ENCODE peak calls at places on chromosomes 16 and 17, in eight cellular contexts. M, B, N, D, I, G, T and V are unnamed samples.

GRCh38 chr16:49733278-49734009 is 122.5 kb downstream of the ZNF423 start:
- DNase-seq in M (peak), B (no peak), N (no peak), D (no peak), I (no peak), G (no peak), T (no peak), V (peak)

GRCh38 chr16:10579965-10580918 is at the start of gene EMP2:
- DNase-seq in M (peak), B (no peak), N (no peak), D (peak), I (no peak), G (peak), T (no peak), V (peak)

GRCh38 chr16:88442811-88443576 is 10.1 kb upstream of the ZFPM1 start:
- DNase-seq in M (peak), B (no peak), N (no peak), D (peak), I (peak), G (peak), T (peak), V (peak)

GRCh38 chr16:9366048-9366969 is 274.9 kb downstream of the HAPSTR1 start:
- DNase-seq in M (no peak), B (no peak), N (no peak), D (no peak), I (no peak), G (no peak), T (no peak), V (no peak)

GRCh38 chr17:14760719-14761425 is 460.0 kb downstream of the HS3ST3B1 start:
- DNase-seq in M (no peak), B (no peak), N (no peak), D (peak), I (no peak), G (no peak), T (no peak), V (no peak)

GRCh38 chr17:34571428-34572130 is 7.8 kb upstream of the TMEM132E start:
- DNase-seq in M (no peak), B (no peak), N (no peak), D (no peak), I (no peak), G (no peak), T (no peak), V (no peak)

GRCh38 chr17:50388728-50389127 is 8.6 kb downstream of the LRRC59 start:
- DNase-seq in M (no peak), B (no peak), N (no peak), D (no peak), I (no peak), G (no peak), T (no peak), V (no peak)

GRCh38 chr17:20092973-20093626 is 83.9 kb downstream of the SPECC1 start:
- DNase-seq in M (no peak), B (no peak), N (no peak), D (no peak), I (no peak), G (no peak), T (no peak), V (no peak)

GRCh38 chr17:78276499-78276898 is 45.1 kb downstream of the TMEM235 start:
- DNase-seq in M (no peak), B (no peak), N (peak), D (no peak), I (no peak), G (no peak), T (no peak), V (no peak)

GRCh38 chr16:787261-787966 is 767 bp downstream of the RPUSD1 start:
- DNase-seq in M (no peak), B (no peak), N (no peak), D (no peak), I (no peak), G (no peak), T (no peak), V (no peak)

GRCh38 chr16:525520-526180 is 1.9 kb upstream of the CAPN15 start:
- DNase-seq in M (peak), B (no peak), N (peak), D (peak), I (no peak), G (no peak), T (peak), V (peak)

GRCh38 chr16:30430428-30430970 is 669 bp upstream of the DCTPP1 start:
- DNase-seq in M (no peak), B (no peak), N (no peak), D (no peak), I (no peak), G (no peak), T (no peak), V (no peak)

GRCh38 chr17:958712-959451 is 20.7 kb downstream of the NXN start:
- DNase-seq in M (no peak), B (no peak), N (no peak), D (peak), I (no peak), G (no peak), T (no peak), V (peak)

GRCh38 chr16:50683689-50684374 is 2.7 kb upstream of the SNX20 start:
- DNase-seq in M (no peak), B (peak), N (peak), D (no peak), I (peak), G (no peak), T (no peak), V (no peak)

GRCh38 chr16:12516621-12517309 is 286.9 kb downstream of the CPPED1 start:
- DNase-seq in M (no peak), B (no peak), N (no peak), D (no peak), I (no peak), G (no peak), T (no peak), V (no peak)

GRCh38 chr16:89422905-89423630 is 67.3 kb downstream of the ANKRD11 start:
- DNase-seq in M (peak), B (no peak), N (peak), D (peak), I (peak), G (no peak), T (peak), V (peak)

GRCh38 chr16:1474796-1475551 is at the start of gene CLCN7:
- DNase-seq in M (peak), B (peak), N (peak), D (peak), I (peak), G (peak), T (peak), V (peak)

GRCh38 chr17:40069751-40070643 is 7.2 kb downstream of the THRA start:
- DNase-seq in M (peak), B (peak), N (no peak), D (peak), I (peak), G (peak), T (no peak), V (no peak)

GRCh38 chr16:31181102-31181830 is 1.3 kb downstream of the FUS start:
- DNase-seq in M (peak), B (no peak), N (no peak), D (peak), I (peak), G (no peak), T (no peak), V (peak)

GRCh38 chr17:31752570-31752969 is 106.5 kb downstream of the COPRS start:
- DNase-seq in M (no peak), B (no peak), N (no peak), D (no peak), I (no peak), G (no peak), T (no peak), V (no peak)

GRCh38 chr17:37671813-37672544 is 28.7 kb upstream of the DDX52 start:
- DNase-seq in M (peak), B (no peak), N (no peak), D (peak), I (no peak), G (no peak), T (no peak), V (peak)

GRCh38 chr16:50747206-50747956 is 5.5 kb downstream of the CYLD start:
- DNase-seq in M (peak), B (peak), N (peak), D (peak), I (no peak), G (no peak), T (no peak), V (peak)

GRCh38 chr17:34361478-34362061 is 1.5 kb downstream of the CCL1 start:
- DNase-seq in M (peak), B (peak), N (peak), D (peak), I (peak), G (peak), T (peak), V (peak)

GRCh38 chr16:12349950-12350842 is 373.7 kb downstream of the SNX29 start:
- DNase-seq in M (no peak), B (peak), N (no peak), D (no peak), I (no peak), G (no peak), T (no peak), V (no peak)

GRCh38 chr16:68445458-68445857 is 2.9 kb downstream of the SMPD3 start:
- DNase-seq in M (peak), B (peak), N (peak), D (peak), I (no peak), G (peak), T (peak), V (peak)

GRCh38 chr17:77286641-77287431 is 146.1 kb downstream of the SEC14L1 start:
- DNase-seq in M (peak), B (no peak), N (no peak), D (peak), I (no peak), G (no peak), T (no peak), V (peak)

GRCh38 chr17:3773966-3774365 is 27.0 kb downstream of the ITGAE start:
- DNase-seq in M (no peak), B (no peak), N (no peak), D (no peak), I (no peak), G (no peak), T (no peak), V (no peak)

GRCh38 chr17:3886776-3887175 is 6.1 kb downstream of the CAMKK1 start:
- DNase-seq in M (no peak), B (no peak), N (no peak), D (no peak), I (no peak), G (peak), T (no peak), V (no peak)

GRCh38 chr17:80319999-80320344 is 59.3 kb downstream of the RNF213 start:
- DNase-seq in M (no peak), B (no peak), N (no peak), D (no peak), I (no peak), G (no peak), T (no peak), V (no peak)

GRCh38 chr16:4517812-4518211 is 20.8 kb downstream of the CDIP1 start:
- DNase-seq in M (peak), B (peak), N (no peak), D (peak), I (no peak), G (no peak), T (no peak), V (peak)

GRCh38 chr17:968812-969766 is 10.5 kb downstream of the NXN start:
- DNase-seq in M (no peak), B (no peak), N (no peak), D (peak), I (no peak), G (no peak), T (no peak), V (peak)

GRCh38 chr17:19494961-19495806 is 38.5 kb upstream of the SLC47A1 start:
- DNase-seq in M (no peak), B (no peak), N (no peak), D (no peak), I (no peak), G (no peak), T (no peak), V (no peak)

GRCh38 chr17:59093145-59093701 is 13.5 kb downstream of the TRIM37 start:
- DNase-seq in M (no peak), B (peak), N (no peak), D (no peak), I (no peak), G (no peak), T (no peak), V (no peak)